ENCODE peak calls at places on chromosomes 16 and 17, in six cellular contexts. C is A549, M is Peyer's patch, J is transverse colon, I is sigmoid colon, O is heart left ventricle. R is an unnamed sample.

GRCh38 chr16:4489030-4489429 is 12.8 kb downstream of the HMOX2 start:
- DNase-seq in J (no peak), C (no peak), O (no peak), M (no peak), I (no peak), R (no peak)

GRCh38 chr17:58319181-58320162 is 9.1 kb downstream of the TSPOAP1 start:
- DNase-seq in C (no peak), O (peak; percentile 54), M (no peak), J (no peak), I (peak; percentile 62), R (no peak)

GRCh38 chr17:68541816-68542215 is 29.6 kb downstream of the PRKAR1A start:
- DNase-seq in C (no peak), I (no peak), M (no peak), J (no peak), O (no peak), R (no peak)

GRCh38 chr17:32007463-32008298 is 498 bp downstream of the LRRC37B start:
- DNase-seq in C (peak; percentile 48), I (no peak), J (peak; percentile 28), O (no peak), M (no peak), R (no peak)

GRCh38 chr16:11345040-11345862 is at the start of gene RMI2:
- DNase-seq in C (peak; percentile 96), I (peak; percentile 98), M (peak; percentile 98), O (peak; percentile 98), J (peak; percentile 97), R (peak; percentile 99)

GRCh38 chr17:9959377-9959981 is 54.4 kb upstream of the RCVRN start:
- DNase-seq in O (no peak), I (no peak), M (no peak), J (peak; percentile 16), C (peak; percentile 74), R (no peak)

GRCh38 chr16:13793788-13794461 is 126.0 kb upstream of the ERCC4 start:
- DNase-seq in J (no peak), O (no peak), C (no peak), M (no peak), I (peak; percentile 62), R (no peak)

GRCh38 chr16:84234656-84235285 is 5.0 kb downstream of the KCNG4 start:
- DNase-seq in O (no peak), C (no peak), I (no peak), J (no peak), M (no peak), R (no peak)

GRCh38 chr16:75282811-75283281 is 31.4 kb upstream of the BCAR1 start:
- DNase-seq in I (no peak), O (no peak), J (no peak), M (no peak), C (no peak), R (no peak)

GRCh38 chr16:67403976-67404555 is 10.8 kb upstream of the TPPP3 start:
- DNase-seq in O (no peak), C (no peak), J (no peak), M (no peak), I (no peak), R (no peak)

GRCh38 chr16:17070882-17071592 is 399.7 kb downstream of the XYLT1 start:
- DNase-seq in J (peak; percentile 76), O (no peak), M (peak; percentile 59), I (no peak), C (peak; percentile 6), R (no peak)

GRCh38 chr16:75306102-75306762 is 54.8 kb upstream of the BCAR1 start:
- DNase-seq in J (peak; percentile 69), M (peak; percentile 82), I (no peak), O (no peak), C (peak; percentile 88), R (no peak)

GRCh38 chr17:81959362-81960129 is 1.4 kb downstream of the NOTUM start:
- DNase-seq in M (peak; percentile 85), O (peak; percentile 88), J (peak; percentile 82), I (peak; percentile 84), C (peak; percentile 65), R (peak; percentile 12)

GRCh38 chr17:13920413-13920812 is 148.9 kb upstream of the COX10 start:
- DNase-seq in M (no peak), O (no peak), C (no peak), J (no peak), I (no peak), R (no peak)

GRCh38 chr17:82171750-82172375 is 40.8 kb downstream of the CCDC57 start:
- DNase-seq in J (no peak), O (peak; percentile 47), M (no peak), I (no peak), C (no peak), R (no peak)

DNA sequence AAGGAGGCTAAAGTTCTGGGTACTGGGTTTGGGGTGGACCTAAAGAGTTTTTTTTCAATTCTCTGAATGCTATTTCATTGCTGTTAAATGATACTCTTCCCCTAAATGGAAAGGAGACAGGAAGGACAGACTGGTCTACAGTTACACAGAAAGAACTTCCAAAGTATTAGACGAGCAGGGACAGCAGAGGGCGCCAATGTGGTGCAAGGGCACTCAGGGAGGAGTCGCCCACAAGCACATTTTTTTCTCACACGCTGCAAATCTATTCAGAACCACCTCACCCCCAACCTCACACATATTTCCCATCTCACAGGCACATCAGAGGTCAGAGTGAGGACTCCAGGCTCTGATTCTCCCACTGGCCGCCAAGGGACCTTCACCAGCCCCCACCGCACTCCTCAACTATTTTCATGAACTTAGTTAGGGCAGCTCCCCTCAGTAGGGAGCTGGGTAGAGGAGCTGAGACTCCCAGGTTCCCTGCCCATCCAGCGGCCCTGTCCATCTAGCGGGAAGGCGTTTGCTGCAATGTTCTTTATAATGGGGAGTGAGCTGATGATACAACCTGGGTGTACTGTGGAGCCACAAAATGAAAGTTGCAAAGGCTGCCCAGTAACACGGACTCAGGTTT is 6.8 kb upstream of the CA4 start:
- DNase-seq in M (peak; percentile 85), I (peak; percentile 80), O (peak; percentile 86), J (peak; percentile 91), C (peak; percentile 91), R (peak; percentile 59)
- H3K4me3 ChIP-seq in M (no peak overlapping the region), I (no peak overlapping the region), O (no peak overlapping the region), J (no peak overlapping the region), C (peak overlapping the region; percentile 17), R (no peak overlapping the region)

DNA sequence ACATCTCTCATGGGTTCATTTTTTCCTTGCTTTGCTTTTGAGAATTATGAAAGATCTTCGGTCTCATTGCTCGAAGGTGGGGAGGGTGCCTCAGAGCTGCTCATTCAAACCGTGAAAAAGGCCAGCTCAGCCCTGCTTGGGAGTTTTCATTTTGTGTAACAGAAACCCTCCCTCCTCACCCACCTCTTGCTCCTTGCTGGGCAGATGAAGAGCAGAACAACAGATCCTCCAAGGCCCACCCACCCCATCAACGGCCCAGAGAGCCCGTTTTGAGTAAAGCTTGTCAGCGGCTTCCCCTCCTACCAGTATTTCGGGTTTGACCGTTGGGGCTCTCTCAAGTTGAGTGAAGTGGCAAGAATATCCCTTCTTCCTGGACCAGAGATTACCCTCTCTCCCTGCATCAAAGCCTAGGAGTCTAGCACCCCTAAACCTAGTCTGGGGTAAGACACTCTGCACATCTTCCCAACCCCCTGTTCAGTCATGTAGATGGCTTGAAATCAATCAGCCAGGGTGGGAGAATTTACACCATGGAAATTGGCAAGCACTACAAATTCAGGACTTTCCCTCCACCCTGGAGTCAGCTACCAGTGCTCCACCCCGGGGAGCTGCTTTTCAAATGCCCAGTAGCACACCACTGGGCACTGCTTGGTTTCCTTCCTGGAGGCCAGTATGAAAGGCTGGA is 1.8 kb downstream of the CCR7 start:
- DNase-seq in J (no peak), M (no peak), O (no peak), C (no peak), I (no peak), R (peak; percentile 81)
- TF ChIP-seq CTCF in J (no peak), M (no peak), O (no peak), C (no peak), I (no peak), R (no peak)

GRCh38 chr16:30369938-30370443 is 303 bp downstream of the TBC1D10B start:
- DNase-seq in I (no peak), M (no peak), C (no peak), O (peak; percentile 71), J (no peak), R (no peak)
- TF ChIP-seq POLR2A in I (no peak), M (no peak), C (peak; percentile 41), O (no peak), J (no peak), R (no peak)

DNA sequence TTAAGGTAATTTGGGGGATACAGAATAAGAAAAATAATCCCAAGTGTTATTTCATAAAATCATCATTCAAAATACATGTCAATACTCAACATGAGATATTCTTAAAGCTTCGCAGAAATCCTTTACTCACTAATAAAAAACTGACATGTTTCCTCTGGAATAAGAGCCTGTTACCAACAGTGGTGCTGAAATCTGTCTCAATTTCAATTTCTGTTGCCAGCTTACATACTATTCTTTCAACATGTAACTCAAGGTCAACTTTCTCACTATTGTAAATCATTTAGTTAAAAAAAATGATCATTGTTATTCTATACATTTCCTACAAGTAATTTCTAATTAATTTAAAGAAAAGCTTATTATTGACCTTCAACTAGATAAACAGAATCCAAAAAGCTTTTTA is 67.9 kb downstream of the CEP95 start:
- DNase-seq in M (no peak), I (no peak), J (no peak), C (no peak), O (no peak), R (no peak)
- H3K4me3 ChIP-seq in M (no peak overlapping the region), I (no peak overlapping the region), J (no peak overlapping the region), C (no peak overlapping the region), O (no peak overlapping the region), R (no peak overlapping the region)

DNA sequence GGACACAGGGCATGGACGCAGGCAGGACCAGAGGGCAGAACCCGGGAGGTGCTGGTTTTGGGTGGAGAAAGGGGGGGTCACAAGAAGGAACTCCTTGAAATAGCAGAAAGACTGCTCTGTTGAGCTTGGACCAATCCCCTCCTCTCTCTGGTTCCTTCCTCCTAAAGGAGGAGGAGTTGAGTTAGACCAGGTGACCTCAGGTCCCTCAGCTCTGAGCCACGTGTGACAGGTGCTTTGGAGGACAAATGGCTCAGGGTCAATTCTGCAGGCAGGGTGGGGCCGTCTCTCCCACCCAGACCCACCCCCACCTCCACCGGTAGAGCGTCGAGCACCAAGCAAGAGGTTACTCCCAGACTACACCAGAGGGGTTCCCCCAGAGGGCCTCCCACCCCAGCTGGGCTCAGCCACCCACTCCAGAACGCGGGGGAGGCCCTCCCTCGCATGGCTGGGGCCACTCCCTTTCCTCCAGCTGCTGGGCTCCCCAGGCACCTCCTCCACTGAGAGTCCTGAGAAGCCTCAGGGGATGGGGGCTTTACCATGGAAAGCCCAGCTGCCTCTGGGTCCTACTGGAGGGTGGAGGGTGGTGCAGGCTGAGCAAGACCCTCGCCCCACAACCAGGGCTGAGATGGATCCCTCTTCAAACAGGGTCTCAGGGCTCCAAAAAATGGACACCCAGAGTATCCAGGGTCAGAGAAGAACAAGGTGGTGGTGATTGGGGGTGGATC is 7.7 kb downstream of the MYO1C start:
- DNase-seq in I (peak; percentile 85), O (no peak), J (peak; percentile 79), M (peak; percentile 82), C (peak; percentile 75), R (no peak)
- TF ChIP-seq CTCF in I (no peak), O (no peak), J (no peak), M (peak; percentile 21), C (no peak), R (no peak)

DNA sequence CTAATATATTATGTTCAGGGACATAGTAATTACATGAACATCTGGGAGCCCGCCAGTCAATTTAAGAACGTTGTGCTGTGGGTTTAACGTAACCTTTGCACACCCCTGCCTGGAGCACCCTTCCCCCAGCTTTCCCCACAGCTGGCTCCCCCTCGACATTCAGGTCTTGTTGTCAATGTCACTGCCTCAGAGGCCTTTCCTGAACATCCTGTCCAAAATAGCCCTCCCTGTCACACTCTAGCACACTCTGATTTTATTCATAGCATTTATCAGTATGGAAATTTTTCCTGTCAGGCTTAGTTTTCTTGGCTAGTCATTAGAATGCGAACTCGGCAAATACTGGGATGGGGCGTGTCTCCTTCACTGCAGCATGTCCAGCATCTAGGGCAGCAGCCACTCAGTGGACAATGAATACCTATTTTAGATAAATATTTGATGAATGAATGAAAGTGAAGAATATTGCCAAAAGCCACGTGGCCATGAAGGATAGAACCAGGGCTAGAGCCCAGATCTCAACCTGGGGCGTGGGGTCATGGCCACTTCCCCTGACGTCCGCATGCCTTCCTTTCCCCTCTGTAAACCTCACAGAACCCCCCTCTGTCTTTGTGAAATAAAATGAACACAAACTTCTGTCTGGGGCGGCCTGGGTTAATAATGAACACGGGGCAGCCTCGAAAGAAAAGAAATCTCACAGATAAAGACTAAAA is 10.5 kb downstream of the PIK3R6 start:
- DNase-seq in M (no peak), O (no peak), J (no peak), C (no peak), I (no peak), R (no peak)
- TF ChIP-seq POLR2A in M (no peak), O (no peak), J (no peak), C (no peak), I (no peak), R (no peak)

R was measured in lower leg skin.